ENCODE peak calls at places on chromosomes 6 and 20, in four cellular contexts. One of them, this sample, is unnamed.

GRCh38 chr6:82144852-82145332 is 102.7 kb downstream of the IBTK start:
- DNase-seq in H1: no peak
- DNase-seq in A549: peak; percentile 30
- DNase-seq in HepG2: peak; percentile 56
- DNase-seq in this sample: no peak

GRCh38 chr20:4637081-4637797 is 84.5 kb upstream of the PRND start:
- DNase-seq in H1: no peak
- DNase-seq in A549: no peak
- DNase-seq in HepG2: no peak
- DNase-seq in this sample: no peak

GRCh38 chr20:13220857-13221297 is at the start of gene ISM1:
- DNase-seq in H1: peak; percentile 73
- DNase-seq in A549: peak; percentile 33
- DNase-seq in HepG2: no peak
- DNase-seq in this sample: no peak

GRCh38 chr20:56957737-56958553 is 308.5 kb downstream of the BMP7 start:
- DNase-seq in H1: no peak
- DNase-seq in A549: no peak
- DNase-seq in HepG2: no peak
- DNase-seq in this sample: no peak

GRCh38 chr6:11989376-11989775 is 22.7 kb upstream of the HIVEP1 start:
- DNase-seq in H1: no peak
- DNase-seq in A549: no peak
- DNase-seq in HepG2: no peak
- DNase-seq in this sample: no peak

GRCh38 chr6:63269470-63269869 is 50.3 kb downstream of the LGSN start:
- DNase-seq in H1: no peak
- DNase-seq in A549: no peak
- DNase-seq in HepG2: no peak
- DNase-seq in this sample: no peak

GRCh38 chr6:93282521-93283031 is 136.8 kb downstream of the EPHA7 start:
- DNase-seq in H1: no peak
- DNase-seq in A549: no peak
- DNase-seq in HepG2: no peak
- DNase-seq in this sample: no peak

GRCh38 chr6:79614326-79615285 is 16.5 kb upstream of the SH3BGRL2 start:
- DNase-seq in H1: no peak
- DNase-seq in A549: no peak
- DNase-seq in HepG2: no peak
- DNase-seq in this sample: no peak

GRCh38 chr6:16163066-16163465 is 34.2 kb downstream of the MYLIP start:
- DNase-seq in H1: no peak
- DNase-seq in A549: no peak
- DNase-seq in HepG2: no peak
- DNase-seq in this sample: no peak

GRCh38 chr6:132934496-132934895 is 120.1 kb downstream of the RPS12 start:
- DNase-seq in H1: no peak
- DNase-seq in A549: no peak
- DNase-seq in HepG2: no peak
- DNase-seq in this sample: no peak

GRCh38 chr6:132936641-132937040 is 122.3 kb downstream of the RPS12 start:
- DNase-seq in H1: no peak
- DNase-seq in A549: no peak
- DNase-seq in HepG2: no peak
- DNase-seq in this sample: no peak

GRCh38 chr6:132932566-132932965 is 118.2 kb downstream of the RPS12 start:
- DNase-seq in H1: no peak
- DNase-seq in A549: no peak
- DNase-seq in HepG2: no peak
- DNase-seq in this sample: no peak

GRCh38 chr6:132933085-132933484 is 118.7 kb downstream of the RPS12 start:
- DNase-seq in H1: no peak
- DNase-seq in A549: no peak
- DNase-seq in HepG2: no peak
- DNase-seq in this sample: no peak

DNA sequence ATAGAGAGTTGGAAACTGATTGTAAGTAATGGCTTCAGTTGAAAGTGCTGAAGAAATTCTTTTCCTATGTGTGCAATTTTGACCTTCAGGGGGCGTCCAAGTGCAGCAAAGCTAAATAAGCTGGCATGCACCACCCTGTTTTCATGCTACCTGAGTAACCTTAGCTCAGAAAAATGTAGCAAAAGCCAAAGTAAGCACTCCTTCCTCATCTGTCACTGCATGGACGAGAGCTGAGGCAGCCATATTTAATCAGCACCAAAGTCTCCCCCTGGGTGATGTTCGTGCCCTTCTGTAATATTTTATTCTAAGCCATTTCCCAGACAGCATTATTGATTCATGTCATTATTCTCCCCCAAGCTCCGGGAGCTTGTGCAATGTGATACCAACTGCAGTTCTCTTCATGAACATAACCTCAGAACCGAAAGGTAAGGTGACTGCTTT is 123.1 kb downstream of the RPS12 start:
- DNase-seq in H1: peak; percentile 72
- DNase-seq in A549: peak; percentile 8
- DNase-seq in HepG2: peak; percentile 62
- DNase-seq in this sample: peak; percentile 14
- TF ChIP-seq PHF8 in H1: no peak
- TF ChIP-seq PHF8 in A549: no peak
- TF ChIP-seq PHF8 in HepG2: no peak
- TF ChIP-seq PHF8 in this sample: no peak

DNA sequence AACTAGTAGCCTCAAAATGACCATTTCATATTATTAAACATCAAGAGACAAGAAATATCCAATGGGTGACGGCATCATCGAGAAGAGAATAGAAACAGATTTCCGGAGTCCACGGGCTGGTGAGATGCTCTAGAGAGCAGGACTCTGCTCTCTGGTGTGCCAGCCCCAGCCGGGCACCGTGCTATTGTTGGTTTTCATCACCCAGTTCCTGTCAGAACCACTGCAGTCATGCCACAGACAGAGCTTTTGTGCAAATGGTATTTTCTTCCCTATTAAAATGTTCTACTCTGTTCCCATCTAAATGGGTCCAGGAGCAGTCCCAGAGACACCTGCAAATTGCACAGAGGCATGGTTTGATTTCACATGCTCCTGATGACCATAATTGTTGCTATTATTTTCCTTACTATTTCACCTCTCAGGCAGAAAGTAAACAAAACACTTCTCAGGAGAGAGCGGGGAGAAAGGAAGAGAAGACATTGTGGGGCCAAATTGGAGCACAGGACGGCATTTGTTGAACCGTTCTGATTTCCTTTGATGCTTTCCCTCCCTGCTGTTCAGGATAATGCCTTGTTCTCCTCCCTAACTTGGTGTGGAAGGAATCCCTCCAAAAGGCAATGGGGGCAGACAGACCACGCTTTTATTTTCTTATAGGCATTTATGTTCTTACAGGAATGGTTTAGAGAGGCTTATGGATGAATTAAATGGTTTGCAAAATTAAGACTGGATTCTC is 11.4 kb upstream of the RAMACL start:
- DNase-seq in H1: no peak
- DNase-seq in A549: no peak
- DNase-seq in HepG2: no peak
- DNase-seq in this sample: no peak
- TF ChIP-seq PHF8 in H1: no peak
- TF ChIP-seq PHF8 in A549: no peak
- TF ChIP-seq PHF8 in HepG2: no peak
- TF ChIP-seq PHF8 in this sample: no peak

GRCh38 chr6:158027590-158028285 is 46.1 kb downstream of the SYNJ2 start:
- DNase-seq in H1: no peak
- DNase-seq in A549: no peak
- DNase-seq in HepG2: no peak
- DNase-seq in this sample: no peak
- TF ChIP-seq PHF8 in H1: no peak
- TF ChIP-seq PHF8 in A549: no peak
- TF ChIP-seq PHF8 in HepG2: no peak
- TF ChIP-seq PHF8 in this sample: no peak

DNA sequence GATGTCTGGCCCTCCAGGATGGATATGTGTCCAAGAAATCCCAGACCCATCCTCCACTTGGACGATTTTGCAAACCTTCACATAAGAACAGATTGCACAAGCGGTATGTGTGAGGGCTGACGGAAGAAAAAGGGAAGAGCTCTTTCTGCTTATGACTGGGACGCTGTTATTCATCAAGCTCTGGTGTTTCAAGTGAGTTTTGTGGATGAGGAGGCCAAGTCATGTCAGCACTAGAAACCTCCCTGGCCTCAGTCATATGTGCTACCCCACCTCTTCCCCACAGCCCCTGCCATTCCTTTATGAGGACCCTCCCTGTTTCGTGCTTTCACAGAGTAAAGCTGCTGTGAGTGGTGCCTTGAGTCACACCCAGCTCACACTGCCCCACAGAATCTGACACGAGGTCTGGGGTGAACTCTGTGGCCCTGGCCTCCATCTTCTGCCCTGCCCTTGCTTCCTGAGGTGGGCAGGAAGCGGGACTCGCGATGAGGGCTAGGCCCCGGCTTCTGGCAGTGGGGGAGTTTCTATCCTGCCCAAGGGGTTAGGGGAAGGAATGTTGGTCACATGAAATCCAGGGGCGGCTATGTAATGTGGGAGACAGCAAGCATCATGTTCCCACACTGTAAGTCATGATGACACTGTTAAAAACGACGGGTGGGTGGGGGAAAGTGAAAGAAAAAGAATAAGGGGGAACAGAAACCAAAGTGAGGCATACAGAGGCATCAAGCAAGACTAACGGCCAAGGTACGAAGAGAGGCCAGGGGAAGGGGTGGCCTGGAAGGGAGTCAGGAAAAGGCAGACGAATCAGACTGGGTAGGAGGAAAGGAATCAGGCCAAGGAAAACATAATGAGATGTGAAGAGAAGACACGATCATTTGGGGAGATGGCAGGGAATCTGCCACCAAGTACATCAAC is 78.1 kb downstream of the PRDM1 start:
- DNase-seq in H1: no peak
- DNase-seq in A549: no peak
- DNase-seq in HepG2: no peak
- DNase-seq in this sample: no peak
- TF ChIP-seq PHF8 in H1: no peak
- TF ChIP-seq PHF8 in A549: no peak
- TF ChIP-seq PHF8 in HepG2: no peak
- TF ChIP-seq PHF8 in this sample: no peak

GRCh38 chr6:149389509-149390297 is 10.4 kb upstream of the SUMO4 start:
- DNase-seq in H1: no peak
- DNase-seq in A549: no peak
- DNase-seq in HepG2: no peak
- DNase-seq in this sample: no peak
- TF ChIP-seq PHF8 in H1: no peak
- TF ChIP-seq PHF8 in A549: no peak
- TF ChIP-seq PHF8 in HepG2: no peak
- TF ChIP-seq PHF8 in this sample: no peak

GRCh38 chr6:131948692-131949614 is 2.2 kb downstream of the CCN2 start:
- DNase-seq in H1: no peak
- DNase-seq in A549: no peak
- DNase-seq in HepG2: peak; percentile 67
- DNase-seq in this sample: no peak
- TF ChIP-seq PHF8 in H1: no peak
- TF ChIP-seq PHF8 in A549: no peak
- TF ChIP-seq PHF8 in HepG2: no peak
- TF ChIP-seq PHF8 in this sample: no peak

GRCh38 chr20:9966966-9967365 is 67.8 kb upstream of the ANKEF1 start:
- DNase-seq in H1: no peak
- DNase-seq in A549: peak; percentile 36
- DNase-seq in HepG2: peak; percentile 13
- DNase-seq in this sample: no peak
- TF ChIP-seq PHF8 in H1: no peak
- TF ChIP-seq PHF8 in A549: no peak
- TF ChIP-seq PHF8 in HepG2: no peak
- TF ChIP-seq PHF8 in this sample: no peak

DNA sequence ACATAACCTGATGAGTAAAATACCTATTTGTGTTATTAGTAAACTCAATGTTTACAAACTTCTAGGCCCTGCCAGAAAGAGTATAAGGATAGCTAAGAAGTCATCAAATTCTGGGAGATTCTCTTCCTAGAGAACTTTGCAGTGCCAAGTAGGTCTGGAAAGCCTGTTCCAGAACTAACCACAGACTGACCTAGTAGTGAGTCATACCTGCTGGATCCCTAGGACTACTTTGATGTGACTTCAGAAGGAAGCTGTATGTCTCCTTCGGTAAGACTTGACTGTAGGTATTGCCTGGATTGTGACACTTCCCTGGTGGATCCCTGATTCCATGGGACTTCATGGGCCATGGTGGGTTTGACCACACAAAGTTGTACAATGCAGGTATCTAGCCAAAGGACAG is 131.7 kb downstream of the DNAH8 start:
- DNase-seq in H1: no peak
- DNase-seq in A549: no peak
- DNase-seq in HepG2: no peak
- DNase-seq in this sample: no peak
- TF ChIP-seq PHF8 in H1: no peak
- TF ChIP-seq PHF8 in A549: no peak
- TF ChIP-seq PHF8 in HepG2: no peak
- TF ChIP-seq PHF8 in this sample: no peak